ENCODE peak calls at places on chromosomes 6 and 20, in five cellular contexts. E is Caki2, D is fibroblast of mammary gland, R is kidney tubule cell, A is cardiac fibroblast. I is an unnamed sample.

GRCh38 chr20:62887147-62887859 is 25.7 kb upstream of the TCFL5 start:
- DNase-seq in D (peak; percentile 77), R (peak; percentile 79), A (peak; percentile 91), E (peak; percentile 23), I (peak; percentile 94)

GRCh38 chr6:34583461-34583860 is 27.3 kb upstream of the SPDEF start:
- DNase-seq in D (no peak), E (no peak), R (no peak), A (no peak), I (peak; percentile 35)

GRCh38 chr6:154682633-154683125 is 50.5 kb upstream of the SCAF8 start:
- DNase-seq in E (no peak), R (no peak), D (no peak), A (no peak), I (no peak)

GRCh38 chr20:44702776-44703175 is 12.4 kb upstream of the CCN5 start:
- DNase-seq in R (peak; percentile 40), A (peak; percentile 98), E (no peak), D (peak; percentile 98), I (peak; percentile 89)

GRCh38 chr6:36075656-36076055 is 48.0 kb downstream of the MAPK14 start:
- DNase-seq in A (no peak), E (no peak), R (peak; percentile 17), D (no peak), I (no peak)

GRCh38 chr6:42326248-42326647 is 108.6 kb upstream of the MRPS10 start:
- DNase-seq in A (no peak), E (no peak), D (no peak), R (no peak), I (no peak)

GRCh38 chr6:1351381-1352008 is 37.9 kb upstream of the FOXF2 start:
- DNase-seq in A (no peak), R (no peak), E (no peak), D (no peak), I (no peak)

GRCh38 chr20:20207291-20207690 is 155.0 kb downstream of the CFAP61 start:
- DNase-seq in R (peak; percentile 14), E (no peak), A (no peak), D (no peak), I (no peak)

GRCh38 chr20:23085415-23086055 is 589 bp downstream of the CD93 start:
- DNase-seq in R (no peak), A (no peak), E (no peak), D (no peak), I (no peak)

GRCh38 chr6:154638369-154638768 is 94.8 kb upstream of the SCAF8 start:
- DNase-seq in D (peak; percentile 16), A (no peak), R (peak; percentile 44), E (peak; percentile 42), I (peak; percentile 15)

GRCh38 chr6:151493495-151494234 is at the start of gene CCDC170:
- DNase-seq in R (peak; percentile 55), E (no peak), D (no peak), A (peak; percentile 10), I (peak; percentile 63)